ENCODE peak calls at places on chromosomes 12 and 14, in four cellular contexts. V, O, B and X are unnamed samples.

GRCh38 chr14:74207943-74208342 is 31.3 kb upstream of the VSX2 start:
- DNase-seq in V (no peak), O (no peak), B (peak; percentile 81), X (peak; percentile 86)

GRCh38 chr12:126726481-126727217 is 1540.3 kb upstream of the TMEM132C start:
- DNase-seq in V (no peak), O (no peak), B (peak; percentile 84), X (peak; percentile 40)

GRCh38 chr14:65840786-65841185 is 428.3 kb downstream of the FUT8 start:
- DNase-seq in V (no peak), O (no peak), B (no peak), X (no peak)

GRCh38 chr12:65962921-65963883 is 138.9 kb downstream of the HMGA2 start:
- DNase-seq in V (no peak), O (no peak), B (peak; percentile 89), X (peak; percentile 84)

GRCh38 chr12:49200882-49201594 is 12.2 kb upstream of the TUBA1A start:
- DNase-seq in V (no peak), O (peak; percentile 50), B (peak; percentile 41), X (peak; percentile 72)

GRCh38 chr14:31492759-31493498 is 5.1 kb upstream of the GPR33 start:
- DNase-seq in V (no peak), O (no peak), B (peak; percentile 47), X (no peak)

GRCh38 chr12:102347761-102348160 is 132.6 kb downstream of the IGF1 start:
- DNase-seq in V (no peak), O (no peak), B (no peak), X (no peak)

GRCh38 chr14:101110729-101111619 is 207.5 kb upstream of the RTL1 start:
- DNase-seq in V (peak; percentile 11), O (no peak), B (peak; percentile 62), X (no peak)

GRCh38 chr14:76136476-76137160 is 15.1 kb upstream of the GPATCH2L start:
- DNase-seq in V (no peak), O (no peak), B (peak; percentile 63), X (no peak)

GRCh38 chr14:47675489-47676300 is at the start of gene MDGA2:
- DNase-seq in V (no peak), O (peak; percentile 26), B (peak; percentile 87), X (peak; percentile 86)

GRCh38 chr12:5785601-5786000 is 159.5 kb downstream of the ANO2 start:
- DNase-seq in V (no peak), O (no peak), B (peak; percentile 21), X (no peak)

GRCh38 chr14:73696466-73697390 is 17.5 kb downstream of the PNMA1 start:
- DNase-seq in V (no peak), O (peak; percentile 46), B (no peak), X (no peak)

GRCh38 chr12:131223791-131224567 is 270.3 kb downstream of the ADGRD1 start:
- DNase-seq in V (no peak), O (no peak), B (peak; percentile 99), X (peak; percentile 83)

GRCh38 chr12:46260913-46261476 is 7.8 kb downstream of the SLC38A1 start:
- DNase-seq in V (no peak), O (no peak), B (no peak), X (no peak)
- H3K27ac ChIP-seq in V (no peak overlapping the region), O (no peak overlapping the region), B (peak overlapping the region; percentile 3), X (peak overlapping the region; percentile 90)

DNA sequence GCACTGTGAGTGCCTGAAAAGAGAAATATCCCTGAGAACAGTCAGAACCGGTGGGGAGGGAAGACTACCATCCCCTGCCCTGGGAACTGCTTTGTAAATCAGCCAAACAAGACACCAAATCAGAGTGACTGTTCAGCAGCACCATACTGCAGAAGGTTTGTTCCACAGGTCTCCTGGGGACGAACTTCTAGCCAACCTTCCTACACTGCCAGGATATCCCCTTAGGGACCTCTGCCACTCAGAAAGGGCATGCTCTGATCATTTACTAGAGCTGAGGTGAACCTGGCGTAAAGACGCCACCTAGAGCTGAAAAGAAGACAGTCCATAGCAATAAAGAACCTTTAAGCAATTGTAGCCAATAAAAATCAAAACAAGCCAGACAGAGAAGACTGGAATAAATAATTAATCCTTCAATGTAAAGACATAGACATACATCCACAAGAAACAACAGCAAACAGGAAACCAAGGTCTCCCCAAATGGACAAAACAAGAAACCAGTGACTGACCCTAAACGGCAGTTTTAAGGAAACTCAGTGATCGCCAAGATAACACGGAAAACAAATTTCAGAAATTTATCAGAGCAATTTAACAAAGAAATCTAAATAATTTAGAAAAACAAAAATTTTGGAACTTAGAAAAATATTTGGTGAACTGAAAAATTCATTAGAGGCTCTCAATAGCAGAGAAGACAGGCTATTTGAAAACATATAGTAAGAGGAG is 228.1 kb upstream of the AMIGO2 start:
- DNase-seq in V (peak; percentile 41), O (peak; percentile 70), B (peak; percentile 82), X (peak; percentile 75)
- H3K27ac ChIP-seq in V (no peak overlapping the region), O (no peak overlapping the region), B (no peak overlapping the region), X (no peak overlapping the region)

GRCh38 chr14:70788893-70789292 is 20.4 kb downstream of the MAP3K9 start:
- DNase-seq in V (no peak), O (no peak), B (no peak), X (no peak)

GRCh38 chr14:70792939-70793338 is 16.4 kb downstream of the MAP3K9 start:
- DNase-seq in V (no peak), O (no peak), B (no peak), X (no peak)

GRCh38 chr14:70789361-70789760 is 20.0 kb downstream of the MAP3K9 start:
- DNase-seq in V (no peak), O (peak; percentile 71), B (no peak), X (no peak)

GRCh38 chr14:70791971-70792370 is 17.3 kb downstream of the MAP3K9 start:
- DNase-seq in V (no peak), O (no peak), B (no peak), X (no peak)

GRCh38 chr14:70789961-70790360 is 19.4 kb downstream of the MAP3K9 start:
- DNase-seq in V (no peak), O (no peak), B (no peak), X (no peak)
- H3K27ac ChIP-seq in V (no peak overlapping the region), O (no peak overlapping the region), B (no peak overlapping the region), X (no peak overlapping the region)

DNA sequence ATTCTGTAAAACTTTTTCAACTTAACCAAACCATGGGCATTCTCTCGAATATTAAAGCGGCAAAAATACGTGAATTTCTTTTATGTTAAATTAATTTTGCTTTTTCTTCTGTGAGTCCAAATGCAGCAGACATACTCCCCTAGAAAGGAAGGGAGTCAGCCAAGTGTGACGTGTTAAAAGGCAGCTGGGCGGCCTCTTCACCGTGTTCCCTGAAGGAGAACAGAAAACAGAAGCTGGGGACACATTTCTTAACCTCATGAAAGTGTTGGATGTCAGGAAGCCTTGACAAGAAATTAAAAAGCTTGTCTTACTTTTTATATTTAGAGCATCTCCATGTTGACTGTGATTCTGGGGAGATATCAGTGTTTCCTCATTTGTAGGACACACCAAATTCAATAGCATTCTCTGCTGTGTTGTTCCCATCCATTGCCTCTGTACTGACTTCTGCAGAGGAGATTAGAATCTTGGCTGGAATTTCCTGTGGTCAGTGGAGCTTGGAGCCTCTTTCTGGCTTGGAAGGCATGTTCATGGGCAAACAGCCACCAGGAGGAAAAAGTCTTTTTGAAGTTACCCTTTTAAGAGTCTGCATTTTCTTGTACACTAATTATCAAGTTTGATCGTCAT is 93.7 kb downstream of the RMST start:
- DNase-seq in V (peak; percentile 33), O (no peak), B (peak; percentile 65), X (peak; percentile 35)
- H3K27ac ChIP-seq in V (no peak overlapping the region), O (no peak overlapping the region), B (peak overlapping the region; percentile 63), X (no peak overlapping the region)

GRCh38 chr12:124675881-124676688 is 108.7 kb upstream of the NCOR2 start:
- DNase-seq in V (no peak), O (no peak), B (no peak), X (no peak)
- H3K27ac ChIP-seq in V (peak overlapping the region; percentile 60), O (no peak overlapping the region), B (peak overlapping the region; percentile 52), X (no peak overlapping the region)

GRCh38 chr12:91037301-91037700 is 20.5 kb downstream of the KERA start:
- DNase-seq in V (no peak), O (no peak), B (no peak), X (no peak)
- H3K27ac ChIP-seq in V (no peak overlapping the region), O (no peak overlapping the region), B (no peak overlapping the region), X (no peak overlapping the region)

DNA sequence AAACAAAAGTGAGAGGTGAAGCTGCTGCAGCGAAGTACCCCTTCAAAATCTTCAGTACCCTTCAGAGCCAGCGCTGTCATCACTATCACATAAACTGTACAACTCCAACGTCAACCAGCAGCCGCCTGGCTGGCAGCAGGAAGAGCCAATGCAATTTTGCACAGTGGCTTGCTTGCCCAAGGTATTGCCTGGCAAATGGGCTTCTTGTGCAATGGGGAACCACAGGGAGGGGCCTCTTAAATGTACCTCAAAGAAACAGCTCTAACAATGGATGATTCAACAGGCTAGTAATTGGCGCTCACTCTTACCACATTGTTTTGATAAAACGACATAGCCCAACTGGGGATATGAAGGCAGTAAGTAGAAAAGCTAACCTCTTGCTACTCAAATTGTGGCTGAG is 125.5 kb upstream of the HIF1A start:
- DNase-seq in V (peak; percentile 59), O (peak; percentile 84), B (peak; percentile 17), X (no peak)
- H3K27ac ChIP-seq in V (peak overlapping the region; percentile 81), O (peak overlapping the region; percentile 98), B (no peak overlapping the region), X (no peak overlapping the region)